ENCODE peak calls at places on chromosomes 12 and 14, in eight cellular contexts. B is stimulated activated CD8-positive, alpha-beta memory T cell treated with anti-CD3 and anti-CD28 coated beads, Interleukin-12 subunit alpha, Interleukin-12 subunit beta, amount 100 ng/mL, for 1 hour; M is activated CD4-positive, alpha-beta T cell treated with anti-CD3 and anti-CD28 coated beads, Interleukin-2, amount 50 U/mL, for 1 hour; J is HFF-Myc; H is left ventricle myocardium inferior; D is NCI-H1092; O is anterior cingulate cortex; Y is CD4-positive, alpha-beta T cell. C is an unnamed sample.
A peak's percentile ranks its signal among the peaks of the same experiment; 100 is the strongest.

GRCh38 chr12:26088999-26089398 is 35.8 kb downstream of the BHLHE41 start:
- DNase-seq in B (no peak), M (no peak), J (no peak), H (no peak), D (no peak), O (no peak), Y (no peak), C (no peak)

GRCh38 chr14:48936352-48936751 is 649.8 kb downstream of the RPS29 start:
- DNase-seq in B (no peak), M (no peak), J (no peak), H (no peak), D (no peak), O (peak; percentile 17), Y (no peak), C (no peak)

GRCh38 chr14:74618078-74618952 is 6.3 kb upstream of the LTBP2 start:
- DNase-seq in B (peak; percentile 54), M (peak; percentile 43), J (peak; percentile 77), H (no peak), D (no peak), O (no peak), Y (peak; percentile 48), C (no peak)

GRCh38 chr14:92513204-92513965 is at the start of gene RIN3:
- DNase-seq in B (no peak), M (peak; percentile 16), J (no peak), H (peak; percentile 58), D (no peak), O (no peak), Y (peak; percentile 29), C (no peak)

GRCh38 chr14:68471964-68472508 is 320.8 kb downstream of the ZFP36L1 start:
- DNase-seq in B (no peak), M (no peak), J (no peak), H (no peak), D (no peak), O (no peak), Y (no peak), C (no peak)

GRCh38 chr14:94001501-94002396 is 4.6 kb downstream of the CCDC197 start:
- DNase-seq in B (peak; percentile 43), M (peak; percentile 47), J (peak; percentile 47), H (peak; percentile 37), D (peak; percentile 47), O (peak; percentile 24), Y (peak; percentile 44), C (peak; percentile 61)

GRCh38 chr14:56081139-56081538 is 37.1 kb upstream of the PELI2 start:
- DNase-seq in B (no peak), M (no peak), J (no peak), H (no peak), D (no peak), O (no peak), Y (no peak), C (no peak)

GRCh38 chr14:105622329-105622955 is 96.1 kb downstream of the TMEM121 start:
- DNase-seq in B (no peak), M (no peak), J (no peak), H (no peak), D (no peak), O (no peak), Y (no peak), C (no peak)

GRCh38 chr12:53701518-53702264 is 25.6 kb downstream of the CALCOCO1 start:
- DNase-seq in B (peak; percentile 59), M (peak; percentile 74), J (peak; percentile 27), H (peak; percentile 80), D (no peak), O (peak; percentile 74), Y (peak; percentile 70), C (peak; percentile 61)

GRCh38 chr12:26239508-26240328 is 44.3 kb downstream of the SSPN start:
- DNase-seq in B (no peak), M (no peak), J (peak; percentile 22), H (peak; percentile 66), D (no peak), O (peak; percentile 64), Y (no peak), C (no peak)

GRCh38 chr12:122902854-122903703 is 7.2 kb upstream of the VPS37B start:
- DNase-seq in B (no peak), M (no peak), J (no peak), H (no peak), D (no peak), O (no peak), Y (no peak), C (no peak)

GRCh38 chr12:53079226-53080117 is at the start of gene SPRYD3:
- DNase-seq in B (peak; percentile 96), M (peak; percentile 96), J (no peak), H (peak; percentile 98), D (peak; percentile 87), O (peak; percentile 95), Y (peak; percentile 94), C (peak; percentile 78)

GRCh38 chr12:32344047-32344446 is 55.3 kb upstream of the FGD4 start:
- DNase-seq in B (no peak), M (no peak), J (no peak), H (no peak), D (no peak), O (no peak), Y (no peak), C (no peak)

GRCh38 chr12:123444396-123445026 is 8.0 kb upstream of the RILPL2 start:
- DNase-seq in B (no peak), M (no peak), J (no peak), H (no peak), D (no peak), O (no peak), Y (no peak), C (no peak)

GRCh38 chr14:67668559-67668958 is 5.9 kb downstream of the VTI1B start:
- DNase-seq in B (no peak), M (no peak), J (no peak), H (no peak), D (no peak), O (no peak), Y (no peak), C (no peak)

GRCh38 chr12:68825569-68826217 is 17.7 kb downstream of the MDM2 start:
- DNase-seq in B (no peak), M (no peak), J (no peak), H (no peak), D (no peak), O (no peak), Y (no peak), C (no peak)

GRCh38 chr12:3837049-3837448 is 36.1 kb downstream of the PARP11 start:
- DNase-seq in B (no peak), M (no peak), J (no peak), H (no peak), D (no peak), O (no peak), Y (no peak), C (no peak)

GRCh38 chr14:54737132-54737711 is 165.4 kb downstream of the GCH1 start:
- DNase-seq in B (no peak), M (no peak), J (peak; percentile 37), H (no peak), D (no peak), O (no peak), Y (no peak), C (no peak)

GRCh38 chr14:70808023-70808401 is 1.3 kb downstream of the MAP3K9 start:
- DNase-seq in B (no peak), M (peak; percentile 45), J (no peak), H (no peak), D (no peak), O (no peak), Y (peak; percentile 50), C (no peak)

GRCh38 chr12:19273482-19274330 is 144.2 kb downstream of the PLEKHA5 start:
- DNase-seq in B (peak; percentile 49), M (peak; percentile 55), J (peak; percentile 97), H (peak; percentile 67), D (peak; percentile 43), O (no peak), Y (peak; percentile 46), C (no peak)

GRCh38 chr14:84458881-84459280 is 1071.1 kb upstream of the FLRT2 start:
- DNase-seq in B (no peak), M (no peak), J (no peak), H (no peak), D (peak; percentile 58), O (no peak), Y (no peak), C (no peak)

GRCh38 chr12:2650261-2651060 is 144.3 kb upstream of the FKBP4 start:
- DNase-seq in B (no peak), M (no peak), J (no peak), H (no peak), D (no peak), O (no peak), Y (no peak), C (no peak)

GRCh38 chr12:10601860-10602259 is 11.5 kb downstream of the MAGOHB start:
- DNase-seq in B (no peak), M (no peak), J (no peak), H (no peak), D (no peak), O (no peak), Y (no peak), C (no peak)

GRCh38 chr14:98182385-98183055 is 1089.5 kb downstream of the BCL11B start:
- DNase-seq in B (no peak), M (no peak), J (no peak), H (no peak), D (no peak), O (no peak), Y (no peak), C (no peak)

GRCh38 chr14:74324945-74325361 is 22.2 kb upstream of the ABCD4 start:
- DNase-seq in B (no peak), M (no peak), J (no peak), H (no peak), D (peak; percentile 7), O (no peak), Y (no peak), C (no peak)

GRCh38 chr12:51070004-51070403 is 13.4 kb downstream of the CSRNP2 start:
- DNase-seq in B (no peak), M (no peak), J (no peak), H (no peak), D (no peak), O (no peak), Y (no peak), C (no peak)

GRCh38 chr12:50542448-50542847 is 37.7 kb downstream of the DIP2B start:
- DNase-seq in B (no peak), M (no peak), J (no peak), H (no peak), D (no peak), O (no peak), Y (no peak), C (no peak)

GRCh38 chr14:32559595-32559994 is 230.5 kb downstream of the AKAP6 start:
- DNase-seq in B (no peak), M (no peak), J (no peak), H (no peak), D (no peak), O (no peak), Y (no peak), C (no peak)

GRCh38 chr12:62933871-62934798 is 815 bp downstream of the PPM1H start:
- DNase-seq in B (no peak), M (no peak), J (no peak), H (peak; percentile 60), D (no peak), O (peak; percentile 36), Y (no peak), C (no peak)

GRCh38 chr12:76047742-76048141 is 16.2 kb upstream of the PHLDA1 start:
- DNase-seq in B (no peak), M (no peak), J (no peak), H (no peak), D (no peak), O (no peak), Y (no peak), C (no peak)

GRCh38 chr14:49553892-49554291 is 32.3 kb downstream of the RPS29 start:
- DNase-seq in B (no peak), M (no peak), J (no peak), H (no peak), D (no peak), O (no peak), Y (no peak), C (no peak)

GRCh38 chr14:68248481-68249255 is 429.1 kb downstream of the RAD51B start:
- DNase-seq in B (no peak), M (no peak), J (peak; percentile 81), H (no peak), D (peak; percentile 62), O (no peak), Y (peak; percentile 1), C (no peak)

GRCh38 chr14:96299441-96299840 is 43.4 kb downstream of the BDKRB1 start:
- DNase-seq in B (no peak), M (no peak), J (no peak), H (no peak), D (no peak), O (no peak), Y (no peak), C (no peak)

GRCh38 chr14:54572316-54572715 is 5.4 kb downstream of the SAMD4A start:
- DNase-seq in B (no peak), M (no peak), J (no peak), H (no peak), D (no peak), O (no peak), Y (no peak), C (no peak)

C was measured in Panc1.